ENCODE peak calls at places on chromosomes 3 and 15, in four cellular contexts. U is astrocyte of the spinal cord, N is NCI-H1105, M is mucosa of gallbladder. V is an unnamed sample.

GRCh38 chr15:29278436-29279099 is 8.9 kb upstream of the NSMCE3 start:
- DNase-seq in U (peak; percentile 91), N (no peak), M (no peak), V (no peak)

GRCh38 chr15:83446904-83447708 is at the start of gene SH3GL3:
- DNase-seq in U (peak; percentile 68), N (peak; percentile 13), M (peak; percentile 65), V (peak; percentile 97)

GRCh38 chr15:63948436-63948835 is 97.8 kb downstream of the DAPK2 start:
- DNase-seq in U (no peak), N (no peak), M (no peak), V (no peak)

GRCh38 chr15:28907338-28907961 is 21.7 kb downstream of the APBA2 start:
- DNase-seq in U (no peak), N (no peak), M (no peak), V (no peak)

GRCh38 chr3:172145287-172145686 is 105.9 kb downstream of the FNDC3B start:
- DNase-seq in U (no peak), N (no peak), M (no peak), V (no peak)

GRCh38 chr3:49025005-49025792 is 3.3 kb downstream of the NDUFAF3 start:
- DNase-seq in U (no peak), N (no peak), M (no peak), V (no peak)

GRCh38 chr3:31442755-31443154 is 90.0 kb upstream of the STT3B start:
- DNase-seq in U (no peak), N (no peak), M (no peak), V (no peak)

GRCh38 chr15:91186892-91187644 is 87.0 kb downstream of the SV2B start:
- DNase-seq in U (peak; percentile 24), N (no peak), M (no peak), V (peak; percentile 85)

GRCh38 chr3:18808423-18808822 is 339.9 kb upstream of the KCNH8 start:
- DNase-seq in U (no peak), N (no peak), M (no peak), V (no peak)

GRCh38 chr15:56249080-56249479 is 5.4 kb upstream of the RFX7 start:
- DNase-seq in U (peak; percentile 63), N (peak; percentile 17), M (no peak), V (peak; percentile 96)

GRCh38 chr3:13494463-13495350 is 14.6 kb downstream of the HDAC11 start:
- DNase-seq in U (no peak), N (no peak), M (no peak), V (no peak)

GRCh38 chr3:3800685-3801509 is 1.7 kb downstream of the LRRN1 start:
- DNase-seq in U (no peak), N (no peak), M (peak; percentile 43), V (peak; percentile 76)

GRCh38 chr15:62846131-62846804 is 196.3 kb upstream of the TPM1 start:
- DNase-seq in U (no peak), N (no peak), M (no peak), V (no peak)

GRCh38 chr3:170670504-170670903 is 84.6 kb upstream of the SLC7A14 start:
- DNase-seq in U (no peak), N (no peak), M (no peak), V (no peak)

GRCh38 chr3:31240466-31240865 is 292.3 kb upstream of the STT3B start:
- DNase-seq in U (no peak), N (no peak), M (no peak), V (no peak)

GRCh38 chr15:31279221-31280036 is 47.2 kb upstream of the KLF13 start:
- DNase-seq in U (no peak), N (peak; percentile 90), M (peak; percentile 9), V (no peak)

GRCh38 chr15:77387355-77388105 is 32.4 kb downstream of the PEAK1 start:
- DNase-seq in U (no peak), N (no peak), M (no peak), V (no peak)

GRCh38 chr3:150232992-150233451 is 175.1 kb upstream of the TSC22D2 start:
- DNase-seq in U (peak; percentile 79), N (peak; percentile 94), M (no peak), V (no peak)

GRCh38 chr3:64995857-64996564 is 308.2 kb upstream of the ADAMTS9 start:
- DNase-seq in U (peak; percentile 56), N (no peak), M (no peak), V (peak; percentile 69)

GRCh38 chr15:29115093-29115991 is 154.3 kb downstream of the NSMCE3 start:
- DNase-seq in U (peak; percentile 16), N (no peak), M (no peak), V (peak; percentile 88)

GRCh38 chr3:45759851-45760250 is 36.5 kb downstream of the SLC6A20 start:
- DNase-seq in U (no peak), N (no peak), M (peak; percentile 6), V (no peak)

GRCh38 chr3:36075491-36075890 is 304.8 kb upstream of the STAC start:
- DNase-seq in U (peak; percentile 13), N (no peak), M (no peak), V (no peak)

GRCh38 chr3:141076821-141077571 is 25.8 kb downstream of the SPSB4 start:
- DNase-seq in U (peak; percentile 50), N (peak; percentile 86), M (peak; percentile 32), V (peak; percentile 98)

GRCh38 chr15:33864360-33865075 is 103.8 kb upstream of the CHRM5 start:
- DNase-seq in U (peak; percentile 4), N (no peak), M (no peak), V (no peak)

GRCh38 chr3:133924041-133924440 is 28.4 kb upstream of the RAB6B start:
- DNase-seq in U (no peak), N (no peak), M (no peak), V (no peak)

GRCh38 chr3:155572085-155572484 is 172.8 kb downstream of the PLCH1 start:
- DNase-seq in U (no peak), N (no peak), M (no peak), V (no peak)

GRCh38 chr15:63057454-63058335 is 15.1 kb downstream of the TPM1 start:
- DNase-seq in U (peak; percentile 35), N (no peak), M (no peak), V (no peak)

GRCh38 chr15:48858401-48858800 is 19.5 kb upstream of the EID1 start:
- DNase-seq in U (peak; percentile 38), N (no peak), M (no peak), V (no peak)

GRCh38 chr3:134600685-134601502 is 49.9 kb downstream of the KY start:
- DNase-seq in U (peak; percentile 79), N (peak; percentile 68), M (peak; percentile 34), V (peak; percentile 91)

GRCh38 chr3:191470080-191470479 is 9.1 kb downstream of the PYDC2 start:
- DNase-seq in U (no peak), N (no peak), M (no peak), V (no peak)

GRCh38 chr15:41655716-41656115 is 4.5 kb upstream of the MGA start:
- DNase-seq in U (peak; percentile 46), N (no peak), M (no peak), V (no peak)

GRCh38 chr15:89155656-89156055 is 65.7 kb downstream of the RLBP1 start:
- DNase-seq in U (no peak), N (no peak), M (no peak), V (no peak)

GRCh38 chr3:27253831-27254230 is 115.4 kb downstream of the NEK10 start:
- DNase-seq in U (peak; percentile 64), N (no peak), M (peak; percentile 24), V (peak; percentile 54)

GRCh38 chr3:58175098-58175428 is 35.7 kb downstream of the DNASE1L3 start:
- DNase-seq in U (no peak), N (no peak), M (no peak), V (no peak)

GRCh38 chr3:132344666-132345280 is 27.6 kb downstream of the ACP3 start:
- DNase-seq in U (peak; percentile 39), N (no peak), M (no peak), V (no peak)

GRCh38 chr15:36332301-36332700 is 247.1 kb upstream of the CDIN1 start:
- DNase-seq in U (peak; percentile 17), N (no peak), M (no peak), V (no peak)

GRCh38 chr3:194245975-194246561 is 105.1 kb downstream of the CPN2 start:
- DNase-seq in U (no peak), N (no peak), M (no peak), V (no peak)

GRCh38 chr15:61654004-61654740 is 406.1 kb downstream of the VPS13C start:
- DNase-seq in U (no peak), N (no peak), M (no peak), V (no peak)

GRCh38 chr15:70234256-70234965 is 136.7 kb upstream of the TLE3 start:
- DNase-seq in U (peak; percentile 35), N (no peak), M (no peak), V (no peak)

GRCh38 chr3:19147905-19148767 is at the start of gene KCNH8:
- DNase-seq in U (no peak), N (peak; percentile 34), M (peak; percentile 10), V (peak; percentile 79)

V was measured in left kidney.